ENCODE peak calls at places on chromosomes 11 and 22, in ten cellular contexts. T, P, W, E, K, D, Q, I, B and G are unnamed samples.
A peak's percentile ranks its signal among the peaks of the same experiment; 100 is the strongest.

GRCh38 chr11:117874253-117874909 is 2.1 kb downstream of the FXYD6 start:
- DNase-seq in B (no peak), W (no peak), K (no peak), I (no peak), D (no peak), E (no peak), T (no peak), Q (no peak), P (no peak), G (no peak)

GRCh38 chr11:68332186-68332585 is 19.8 kb downstream of the LRP5 start:
- DNase-seq in I (no peak), W (no peak), B (no peak), E (no peak), K (no peak), Q (no peak), D (no peak), T (no peak), P (no peak), G (no peak)

GRCh38 chr11:45073575-45074225 is 72.7 kb upstream of the PRDM11 start:
- DNase-seq in K (no peak), D (no peak), Q (no peak), E (no peak), T (no peak), I (no peak), B (no peak), P (peak; percentile 21), W (no peak), G (no peak)

GRCh38 chr11:44760917-44761545 is 34.3 kb downstream of the TSPAN18 start:
- DNase-seq in Q (peak; percentile 23), E (no peak), B (peak; percentile 29), P (no peak), T (no peak), K (no peak), I (no peak), W (peak; percentile 70), D (no peak), G (no peak)

GRCh38 chr11:64849600-64850356 is 5.3 kb upstream of the CDC42BPG start:
- DNase-seq in B (no peak), I (peak; percentile 64), P (no peak), E (no peak), Q (no peak), K (no peak), D (peak; percentile 35), T (no peak), W (no peak), G (no peak)

GRCh38 chr11:5241461-5241860 is 7.2 kb upstream of the HBD start:
- DNase-seq in K (no peak), D (no peak), W (no peak), I (no peak), Q (no peak), P (no peak), T (no peak), E (no peak), B (no peak), G (no peak)

GRCh38 chr22:20155330-20156041 is 4.6 kb upstream of the CCDC188 start:
- DNase-seq in D (peak; percentile 80), K (no peak), T (peak; percentile 71), Q (peak; percentile 8), P (no peak), I (no peak), W (no peak), B (peak; percentile 44), E (no peak), G (peak; percentile 89)

GRCh38 chr11:1574256-1575242 is 2.5 kb upstream of the DUSP8 start:
- DNase-seq in E (peak; percentile 58), I (peak; percentile 87), D (peak; percentile 21), P (peak; percentile 59), Q (no peak), B (no peak), W (peak; percentile 51), T (peak; percentile 43), K (peak; percentile 50), G (peak; percentile 75)

GRCh38 chr22:23130697-23131096 is 11.1 kb downstream of the RSPH14 start:
- DNase-seq in T (no peak), W (no peak), E (no peak), K (no peak), Q (no peak), B (no peak), D (peak; percentile 17), P (no peak), I (no peak), G (no peak)

GRCh38 chr11:92752122-92752521 is 217.3 kb upstream of the MTNR1B start:
- DNase-seq in E (no peak), Q (no peak), D (no peak), B (no peak), P (no peak), W (no peak), K (no peak), I (no peak), T (no peak), G (no peak)

GRCh38 chr11:12330491-12331231 is 46.7 kb upstream of the PARVA start:
- DNase-seq in Q (no peak), E (no peak), I (no peak), K (no peak), W (no peak), P (no peak), D (no peak), T (peak; percentile 70), B (no peak), G (peak; percentile 92)

GRCh38 chr11:72239849-72240460 is 4.0 kb downstream of the PHOX2A start:
- DNase-seq in E (no peak), T (no peak), B (no peak), Q (no peak), D (no peak), W (no peak), P (no peak), K (no peak), I (peak; percentile 61), G (no peak)

GRCh38 chr11:65613091-65613928 is 711 bp downstream of the MAP3K11 start:
- DNase-seq in P (peak; percentile 39), K (no peak), D (no peak), I (peak; percentile 75), Q (no peak), E (peak; percentile 28), B (no peak), T (no peak), W (no peak), G (no peak)

GRCh38 chr22:46830001-46830715 is 67.7 kb downstream of the TBC1D22A start:
- DNase-seq in W (peak; percentile 25), I (no peak), P (no peak), B (no peak), D (no peak), T (no peak), K (no peak), E (no peak), Q (peak; percentile 60), G (no peak)

GRCh38 chr11:102560555-102561011 is 30.0 kb upstream of the MMP7 start:
- DNase-seq in Q (peak; percentile 99), T (no peak), K (no peak), W (peak; percentile 8), D (no peak), B (no peak), I (no peak), P (no peak), E (no peak), G (no peak)

GRCh38 chr22:22754961-22755777 is 110.8 kb downstream of the GGTLC2 start:
- DNase-seq in P (no peak), Q (no peak), T (no peak), B (no peak), I (no peak), W (no peak), E (no peak), K (no peak), D (no peak), G (no peak)

GRCh38 chr11:1560618-1561251 is 11.3 kb downstream of the DUSP8 start:
- DNase-seq in D (no peak), K (no peak), P (no peak), E (no peak), I (no peak), B (no peak), W (no peak), Q (no peak), T (no peak), G (no peak)

GRCh38 chr22:33380789-33381530 is 322.8 kb upstream of the SYN3 start:
- DNase-seq in E (no peak), D (no peak), T (no peak), B (peak; percentile 31), K (no peak), W (no peak), Q (peak; percentile 60), P (no peak), I (no peak), G (no peak)

GRCh38 chr11:121829159-121829643 is 286.8 kb downstream of the BLID start:
- DNase-seq in T (no peak), D (no peak), K (no peak), E (no peak), P (no peak), W (peak; percentile 48), I (no peak), Q (peak; percentile 99), B (peak; percentile 91), G (no peak)

GRCh38 chr11:65493367-65494176 is 5.3 kb upstream of the MALAT1 start:
- DNase-seq in I (no peak), E (no peak), Q (no peak), D (no peak), T (no peak), W (peak; percentile 88), B (peak; percentile 85), K (no peak), P (no peak), G (no peak)

GRCh38 chr22:18991138-18991432 is 55.0 kb upstream of the PRODH start:
- DNase-seq in I (no peak), T (no peak), W (no peak), E (no peak), K (no peak), B (no peak), Q (no peak), D (no peak), P (no peak), G (no peak)

GRCh38 chr11:61787928-61788491 is 4.4 kb downstream of the TMEM258 start:
- DNase-seq in I (no peak), Q (peak; percentile 35), K (no peak), T (peak; percentile 10), W (no peak), D (peak; percentile 38), E (no peak), P (no peak), B (no peak), G (no peak)

GRCh38 chr11:64192429-64192828 is 6.5 kb downstream of the STIP1 start:
- DNase-seq in B (no peak), E (no peak), I (no peak), K (no peak), W (no peak), D (no peak), Q (no peak), T (no peak), P (no peak), G (no peak)

GRCh38 chr11:63805844-63806415 is 7.3 kb upstream of the SPINDOC start:
- DNase-seq in K (no peak), B (no peak), Q (no peak), I (no peak), D (no peak), P (no peak), T (no peak), E (no peak), W (no peak), G (no peak)